ENCODE peak calls at places on chromosomes 12 and 14, in six cellular contexts. Q, Y, S, F, T and J are unnamed samples. For H3K4me1, the result is how much of the 10 kb centered on the place peaks cover.

GRCh38 chr12:49689785-49690184 is 17.4 kb downstream of the FMNL3 start:
- DNase-seq in T (no peak), Y (no peak), Q (no peak), F (no peak), S (no peak), J (no peak)

GRCh38 chr12:12056951-12057350 is 13.8 kb upstream of the BCL2L14 start:
- DNase-seq in F (no peak), Q (no peak), Y (no peak), S (no peak), T (no peak), J (no peak)

GRCh38 chr12:71169286-71169685 is 11.5 kb upstream of the TSPAN8 start:
- DNase-seq in Q (no peak), S (no peak), F (no peak), Y (no peak), T (no peak), J (no peak)

GRCh38 chr12:113322353-113322752 is 12.6 kb downstream of the SLC8B1 start:
- DNase-seq in Q (peak), T (no peak), S (no peak), F (no peak), Y (no peak), J (no peak)

GRCh38 chr14:74401504-74402241 is 24.3 kb downstream of the SYNDIG1L start:
- DNase-seq in F (no peak), Q (peak), T (peak), S (peak), Y (peak), J (peak)

GRCh38 chr14:73237219-73237785 is at the start of gene PAPLN:
- DNase-seq in Q (no peak), F (no peak), Y (no peak), S (no peak), T (peak), J (no peak)

GRCh38 chr12:90939382-90939781 is 15.6 kb downstream of the CCER1 start:
- DNase-seq in F (no peak), T (no peak), Y (no peak), S (no peak), Q (no peak), J (no peak)

GRCh38 chr12:56299308-56299852 is 750 bp downstream of the CS start:
- DNase-seq in Q (peak), S (peak), T (peak), Y (no peak), F (no peak), J (peak)

GRCh38 chr14:53957739-53958138 is 1.1 kb upstream of the BMP4 start:
- DNase-seq in S (no peak), Y (no peak), Q (no peak), T (no peak), F (no peak), J (no peak)

GRCh38 chr12:68609955-68610434 is 704 bp upstream of the RAP1B start:
- DNase-seq in S (no peak), T (no peak), Q (peak), Y (peak), F (no peak), J (peak)

GRCh38 chr14:29734732-29735131 is 192.9 kb downstream of the PRKD1 start:
- DNase-seq in Y (no peak), F (no peak), Q (no peak), S (no peak), T (no peak), J (no peak)

GRCh38 chr14:104145826-104146642 is 7.6 kb downstream of the KIF26A start:
- DNase-seq in S (no peak), T (peak), Y (no peak), F (no peak), Q (no peak), J (no peak)

GRCh38 chr12:92297932-92298681 is 152.5 kb upstream of the BTG1 start:
- DNase-seq in Q (no peak), Y (no peak), F (no peak), T (no peak), S (peak), J (no peak)

GRCh38 chr12:115222220-115222619 is 538.2 kb upstream of the TBX3 start:
- DNase-seq in F (no peak), Q (no peak), Y (no peak), T (no peak), S (no peak), J (no peak)

GRCh38 chr12:45309826-45310626 is 94.1 kb downstream of the ANO6 start:
- DNase-seq in F (no peak), Y (no peak), T (no peak), Q (no peak), S (no peak), J (no peak)

GRCh38 chr12:102879144-102879763 is 37.8 kb downstream of the PAH start:
- DNase-seq in T (no peak), Q (peak), F (no peak), S (peak), Y (no peak), J (peak)

GRCh38 chr12:46559311-46559710 is 186.7 kb upstream of the SLC38A2 start:
- DNase-seq in Q (no peak), S (no peak), Y (no peak), T (no peak), F (no peak), J (no peak)

GRCh38 chr14:79580414-79580813 is 630.9 kb downstream of the DIO2 start:
- DNase-seq in T (no peak), Y (no peak), Q (no peak), S (no peak), F (no peak), J (no peak)

GRCh38 chr12:53123578-53124351 is 20.5 kb downstream of the SOAT2 start:
- DNase-seq in F (no peak), T (no peak), Q (no peak), Y (no peak), S (no peak), J (no peak)

GRCh38 chr14:103480595-103480994 is 42.0 kb downstream of the CKB start:
- DNase-seq in Y (no peak), S (peak), Q (peak), T (no peak), F (no peak), J (no peak)

GRCh38 chr14:71582705-71583104 is 349.5 kb upstream of the RGS6 start:
- DNase-seq in T (no peak), S (no peak), Q (no peak), F (no peak), Y (no peak), J (no peak)

GRCh38 chr12:118553856-118554504 is 177.6 kb downstream of the SUDS3 start:
- DNase-seq in Y (no peak), S (no peak), F (no peak), T (no peak), Q (no peak), J (no peak)

GRCh38 chr12:120199595-120200306 is 1.2 kb downstream of the RPLP0 start:
- DNase-seq in F (no peak), Q (no peak), Y (no peak), S (no peak), T (no peak), J (peak)

GRCh38 chr12:48157889-48158370 is 615 bp upstream of the ASB8 start:
- DNase-seq in T (no peak), F (no peak), S (no peak), Q (no peak), Y (no peak), J (no peak)

GRCh38 chr12:131093971-131094830 is 140.5 kb downstream of the ADGRD1 start:
- DNase-seq in F (no peak), S (no peak), Q (no peak), Y (no peak), T (peak), J (no peak)

GRCh38 chr12:107515446-107515958 is 170.1 kb upstream of the PWP1 start:
- DNase-seq in Y (peak), S (no peak), Q (peak), T (no peak), F (peak), J (no peak)

GRCh38 chr12:1592444-1593231 is 1.7 kb downstream of the FBXL14 start:
- DNase-seq in F (no peak), Y (peak), Q (peak), S (peak), T (peak), J (peak)

GRCh38 chr12:55828357-55828756 is 1.0 kb downstream of the DNAJC14 start:
- DNase-seq in Q (no peak), F (no peak), S (no peak), Y (no peak), T (no peak), J (no peak)

GRCh38 chr12:6563448-6564050 is 4.5 kb downstream of the NOP2 start:
- DNase-seq in T (peak), Q (peak), S (peak), F (no peak), Y (no peak), J (peak)

GRCh38 chr14:75905505-75905904 is 76.3 kb downstream of the TGFB3 start:
- DNase-seq in Y (peak), F (no peak), T (no peak), S (no peak), Q (no peak), J (no peak)

GRCh38 chr12:39003541-39004160 is 98.3 kb upstream of the CPNE8 start:
- DNase-seq in Q (no peak), F (no peak), T (no peak), S (no peak), Y (no peak), J (no peak)

GRCh38 chr14:71321556-71322315 is 414.5 kb downstream of the PCNX1 start:
- DNase-seq in Q (no peak), T (no peak), S (no peak), F (no peak), Y (no peak), J (peak)

GRCh38 chr12:116015525-116015924 is 262.0 kb downstream of the MED13L start:
- DNase-seq in S (no peak), F (no peak), T (no peak), Q (peak), Y (no peak), J (peak)

GRCh38 chr12:105100998-105101397 is 6.5 kb upstream of the WASHC4 start:
- DNase-seq in T (no peak), Q (no peak), S (no peak), Y (no peak), F (no peak), J (no peak)

GRCh38 chr12:52029686-52030085 is 21.6 kb upstream of the NR4A1 start:
- DNase-seq in S (no peak), T (no peak), Y (no peak), F (no peak), Q (no peak), J (peak)

GRCh38 chr12:630656-631632 is 32.3 kb downstream of the NINJ2 start:
- DNase-seq in S (peak), Y (peak), Q (peak), F (no peak), T (peak), J (peak)

GRCh38 chr12:117121456-117121855 is 22.2 kb upstream of the TESC start:
- DNase-seq in T (no peak), Y (no peak), Q (no peak), S (no peak), F (no peak), J (no peak)

GRCh38 chr12:117126335-117126734 is 27.1 kb upstream of the TESC start:
- DNase-seq in Q (no peak), S (no peak), F (no peak), T (no peak), Y (no peak), J (no peak)

GRCh38 chr12:117125275-117125613 is 26.0 kb upstream of the TESC start:
- DNase-seq in S (no peak), F (no peak), Q (no peak), Y (no peak), T (no peak), J (no peak)

GRCh38 chr12:117125769-117126168 is 26.6 kb upstream of the TESC start:
- DNase-seq in Q (no peak), S (no peak), Y (no peak), T (no peak), F (no peak), J (no peak)

GRCh38 chr12:117124421-117125274 is 25.4 kb upstream of the TESC start:
- DNase-seq in Y (no peak), Q (no peak), F (no peak), T (no peak), S (no peak), J (no peak)
- H3K4me1 ChIP-seq in Y (under half), Q (under half), F (under half), T (under half), S (under half), J (under half)

GRCh38 chr14:100982356-100982755 is 78.8 kb upstream of the RTL1 start:
- DNase-seq in Y (no peak), S (no peak), Q (no peak), F (no peak), T (no peak), J (no peak)
- H3K4me1 ChIP-seq in Y (under half), S (under half), Q (under half), F (under half), T (under half), J (under half)

GRCh38 chr14:94394594-94395305 is 6.3 kb upstream of the SERPINA1 start:
- DNase-seq in S (no peak), F (no peak), Y (peak), Q (no peak), T (no peak), J (no peak)
- H3K4me1 ChIP-seq in S (under half), F (under half), Y (under half), Q (under half), T (under half), J (under half)

GRCh38 chr12:58888131-58888783 is 32.0 kb downstream of the LRIG3 start:
- DNase-seq in Q (no peak), Y (peak), T (no peak), S (no peak), F (peak), J (no peak)
- H3K4me1 ChIP-seq in Q (under half), Y (under half), T (under half), S (under half), F (under half), J (under half)